ENCODE peak calls at places on chromosomes 6 and 20, in ten cellular contexts. O is heart left ventricle, A is body of pancreas, C is HCT116, I is IMR-90, D is suprapubic skin, M is breast epithelium, L is HepG2, F is right lobe of liver, J is Peyer's patch. K is an unnamed sample. For H3K4me1, the result is how much of the 10 kb centered on the place peaks cover.

GRCh38 chr6:137705166-137706064 is 161.6 kb upstream of the TNFAIP3 start:
- DNase-seq in O (peak), J (peak), M (peak), C (peak), A (peak), L (peak), I (peak), D (peak), F (peak), K (peak)

GRCh38 chr6:107103082-107103481 is 12.2 kb downstream of the BEND3 start:
- DNase-seq in C (no peak), J (no peak), O (no peak), A (no peak), L (no peak), F (no peak), D (no peak), I (no peak), M (no peak), K (no peak)

GRCh38 chr6:163159110-163159509 is 255.4 kb upstream of the QKI start:
- DNase-seq in F (no peak), D (no peak), J (no peak), A (no peak), C (no peak), I (no peak), M (no peak), L (no peak), O (no peak), K (no peak)

GRCh38 chr6:63805808-63806572 is 170.4 kb downstream of the PHF3 start:
- DNase-seq in D (no peak), F (no peak), M (no peak), O (no peak), J (no peak), C (no peak), A (peak), I (peak), L (peak), K (no peak)

GRCh38 chr20:60220655-60221054 is 262.4 kb downstream of the CDH26 start:
- DNase-seq in O (no peak), F (no peak), I (no peak), C (no peak), D (no peak), J (no peak), A (no peak), L (no peak), M (no peak), K (no peak)

GRCh38 chr20:31570735-31571617 is 34.1 kb upstream of the ID1 start:
- DNase-seq in M (peak), I (no peak), F (no peak), C (no peak), L (peak), O (no peak), J (no peak), D (peak), A (peak), K (peak)

GRCh38 chr20:61159940-61160688 is 91.9 kb upstream of the CDH4 start:
- DNase-seq in L (no peak), M (no peak), C (no peak), D (no peak), I (no peak), O (no peak), A (no peak), F (no peak), J (no peak), K (no peak)

GRCh38 chr6:143941852-143942627 is 66.0 kb downstream of the PLAGL1 start:
- DNase-seq in A (peak), M (no peak), C (peak), O (no peak), I (peak), F (peak), L (peak), D (no peak), J (peak), K (peak)

GRCh38 chr6:166286831-166287271 is 21.3 kb downstream of the PRR18 start:
- DNase-seq in D (no peak), I (no peak), L (no peak), O (no peak), J (peak), A (no peak), M (no peak), C (no peak), F (no peak), K (peak)

GRCh38 chr6:1381397-1382330 is 7.7 kb upstream of the FOXF2 start:
- DNase-seq in I (no peak), A (peak), M (no peak), D (peak), O (no peak), L (no peak), F (peak), J (no peak), C (no peak), K (peak)

GRCh38 chr6:3009930-3010329 is 10.2 kb downstream of the NQO2 start:
- DNase-seq in F (no peak), J (peak), M (no peak), L (no peak), O (no peak), D (no peak), A (no peak), I (peak), C (no peak), K (no peak)

GRCh38 chr20:5154543-5154925 is 27.7 kb downstream of the CDS2 start:
- DNase-seq in C (no peak), I (no peak), J (no peak), A (no peak), M (no peak), D (no peak), F (no peak), O (no peak), L (no peak), K (no peak)
- TF ChIP-seq POLR2A in C (no peak), I (no peak), J (no peak), A (no peak), M (no peak), D (no peak), F (no peak), O (no peak), L (no peak), K (no peak)

GRCh38 chr20:57709823-57710799 is at the start of gene PMEPA1:
- DNase-seq in F (peak), L (peak), C (peak), M (peak), I (peak), O (peak), A (peak), J (peak), D (peak), K (peak)

GRCh38 chr20:57708694-57709673 is 831 bp downstream of the PMEPA1 start:
- DNase-seq in L (no peak), I (peak), A (peak), C (no peak), J (peak), D (no peak), M (no peak), O (peak), F (no peak), K (peak)

GRCh38 chr20:57711311-57711712 is 1.5 kb upstream of the PMEPA1 start:
- DNase-seq in D (no peak), L (no peak), C (no peak), A (no peak), J (no peak), F (no peak), I (no peak), O (peak), M (no peak), K (no peak)

GRCh38 chr20:57711826-57712225 is 2.0 kb upstream of the PMEPA1 start:
- DNase-seq in L (no peak), J (no peak), I (no peak), F (no peak), C (no peak), M (no peak), D (no peak), O (no peak), A (no peak), K (no peak)

DNA sequence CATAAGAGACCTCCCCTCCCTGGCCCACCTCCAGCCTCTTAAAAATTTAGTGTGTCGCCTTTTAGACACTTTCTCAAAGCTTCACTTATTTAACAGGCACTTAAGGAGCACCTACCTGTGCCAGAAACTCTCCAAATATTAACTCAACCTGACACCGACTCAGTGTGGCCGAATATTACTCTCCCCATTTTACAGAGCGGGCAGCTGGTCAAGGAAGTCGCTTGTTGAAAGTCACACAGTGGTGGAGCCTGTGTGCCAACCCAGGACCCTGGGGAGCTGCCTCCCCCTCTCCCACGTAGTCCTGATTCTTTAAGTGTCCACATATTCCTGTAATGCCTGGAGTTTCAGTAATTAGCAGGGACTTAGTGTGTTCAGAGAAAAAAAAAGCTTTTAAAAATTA is 1.0 kb upstream of the PMEPA1 start:
- DNase-seq in I (no peak), J (no peak), D (no peak), C (no peak), M (no peak), A (peak), O (no peak), L (no peak), F (no peak), K (no peak)
- H3K4me1 ChIP-seq in I (under half), J (under half), D (half or more), C (under half), M (under half), A (under half), O (under half), L (under half), F (under half), K (half or more)

DNA sequence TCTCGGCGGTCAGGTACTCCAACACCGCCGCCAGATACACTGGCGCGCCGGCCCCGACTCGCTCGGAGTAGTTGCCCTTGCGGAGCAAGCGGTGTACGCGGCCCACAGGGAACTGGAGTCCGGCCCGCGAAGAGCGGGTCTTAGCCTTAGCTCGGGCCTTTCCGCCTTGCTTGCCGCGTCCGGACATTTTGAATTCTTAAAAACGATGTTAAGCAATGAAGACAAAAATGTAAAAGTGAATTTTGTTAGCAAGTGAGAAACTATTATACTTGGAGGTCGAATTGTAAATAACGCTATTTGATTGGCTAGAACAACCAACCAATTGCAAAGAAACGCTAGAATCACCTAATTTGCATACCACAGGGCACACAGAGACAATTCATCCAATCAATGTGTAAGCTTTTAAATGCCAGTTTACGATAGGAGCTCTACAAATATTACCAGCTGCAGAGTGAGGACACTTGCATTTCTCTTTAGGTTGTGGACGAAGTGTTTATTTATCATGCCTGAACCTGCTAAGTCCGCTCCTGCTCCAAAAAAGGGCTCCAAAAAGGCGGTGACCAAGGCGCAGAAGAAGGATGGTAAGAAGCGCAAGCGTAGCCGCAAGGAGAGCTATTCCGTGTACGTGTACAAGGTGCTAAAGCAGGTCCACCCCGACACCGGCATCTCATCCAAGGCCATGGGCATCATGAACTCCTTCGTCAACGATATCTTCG is 112.0 kb downstream of the HFE start:
- DNase-seq in M (peak), I (peak), J (peak), D (peak), C (peak), L (peak), A (peak), O (peak), F (peak), K (peak)
- TF ChIP-seq POLR2A in M (peak), I (peak), J (peak), D (peak), C (peak), L (peak), A (peak), O (no peak), F (peak), K (peak)

GRCh38 chr20:25247100-25247665 is 702 bp upstream of the PYGB start:
- DNase-seq in D (no peak), A (peak), C (peak), M (peak), O (peak), F (peak), L (peak), J (peak), I (peak), K (no peak)

GRCh38 chr20:25247666-25248500 is at the start of gene PYGB:
- DNase-seq in F (peak), M (peak), A (peak), L (peak), D (peak), I (peak), O (peak), C (peak), J (peak), K (peak)

GRCh38 chr20:25249198-25249931 is 1.5 kb downstream of the PYGB start:
- DNase-seq in A (no peak), L (no peak), C (no peak), M (peak), I (peak), J (no peak), O (peak), F (no peak), D (no peak), K (no peak)

GRCh38 chr20:25250508-25250907 is 2.6 kb downstream of the PYGB start:
- DNase-seq in C (no peak), I (peak), L (no peak), F (no peak), O (no peak), J (no peak), A (no peak), D (no peak), M (peak), K (no peak)

GRCh38 chr20:25248501-25249172 is 752 bp downstream of the PYGB start:
- DNase-seq in F (no peak), I (peak), M (peak), L (no peak), C (no peak), A (peak), O (no peak), D (no peak), J (no peak), K (no peak)
- H3K4me1 ChIP-seq in F (under half), I (under half), M (under half), L (half or more), C (under half), A (under half), O (under half), D (half or more), J (under half), K (half or more)

DNA sequence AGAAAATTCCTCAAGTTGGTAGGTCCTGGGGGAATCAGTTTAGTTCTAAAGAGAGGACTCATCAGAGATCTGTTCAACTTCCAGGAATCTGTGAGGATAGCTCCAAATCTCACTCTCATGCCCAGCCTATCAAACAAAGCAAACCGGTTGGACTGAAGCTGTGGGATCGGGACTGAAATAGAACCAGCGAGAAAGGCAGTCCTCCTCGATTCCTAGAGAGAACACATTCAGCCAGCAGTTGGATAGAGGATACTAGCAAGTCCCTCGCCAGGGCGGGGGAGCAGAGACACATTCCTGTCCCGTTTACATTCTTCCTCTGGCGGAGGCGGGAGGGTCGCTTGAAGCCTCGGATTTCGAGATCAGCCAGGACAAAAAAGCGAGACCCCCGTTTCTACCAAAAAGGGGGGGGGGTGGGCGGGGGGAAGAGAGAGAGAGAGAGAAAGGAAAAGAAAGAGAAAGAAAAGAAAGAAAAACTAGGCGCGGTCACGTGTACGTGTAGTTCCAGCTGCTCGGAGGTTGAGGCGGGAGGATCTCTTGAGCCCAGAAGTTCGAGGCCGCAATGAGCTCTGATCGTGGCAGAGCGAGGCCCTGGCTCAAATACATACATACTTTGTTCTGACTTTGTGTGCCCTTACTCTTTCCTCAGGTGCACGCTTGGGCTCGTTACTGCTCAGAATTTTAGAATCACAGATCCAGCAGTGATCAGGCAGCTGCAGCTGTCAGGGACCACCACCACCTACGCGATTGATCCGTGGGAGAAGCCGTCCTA is 19.5 kb downstream of the ZNF311 start:
- DNase-seq in A (peak), C (peak), J (peak), O (peak), M (peak), F (peak), L (peak), I (peak), D (peak), K (peak)
- TF ChIP-seq POLR2A in A (no peak), C (no peak), J (peak), O (no peak), M (no peak), F (peak), L (peak), I (peak), D (no peak), K (no peak)

DNA sequence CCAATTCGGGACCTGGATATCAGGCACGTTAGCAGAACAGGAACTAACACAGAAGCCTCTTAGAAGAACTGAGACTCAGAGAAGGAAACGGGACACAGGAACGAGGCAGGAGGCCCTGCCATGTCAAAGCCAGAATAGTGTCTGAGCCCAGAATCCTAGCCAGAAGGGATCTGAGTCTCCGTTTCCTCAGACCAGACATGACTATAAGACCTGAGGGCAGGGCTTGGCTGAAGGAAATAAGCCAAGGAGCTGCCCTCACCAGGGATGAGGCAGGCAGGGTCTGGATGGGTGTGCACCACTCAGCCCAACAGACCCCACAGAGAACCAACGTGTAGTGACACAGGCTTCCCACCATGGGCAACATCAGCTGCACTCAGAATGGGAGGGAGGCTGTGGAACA is 40.3 kb downstream of the TRERF1 start:
- DNase-seq in I (no peak), M (no peak), C (no peak), J (no peak), L (no peak), D (no peak), A (no peak), O (no peak), F (no peak), K (peak)
- H3K4me1 ChIP-seq in I (under half), M (under half), C (under half), J (under half), L (under half), D (under half), A (under half), O (under half), F (under half), K (under half)